ENCODE peak calls at places on chromosomes 3 and 15, in four cellular contexts. One of them, this sample, is unnamed.

GRCh38 chr15:89329329-89330084 is 5.1 kb downstream of the POLG start:
- DNase-seq in A172: no peak
- DNase-seq in EH: no peak
- DNase-seq in CD8-positive, alpha-beta memory T cell: peak
- DNase-seq in this sample: no peak

GRCh38 chr15:70185251-70185711 is 87.6 kb upstream of the TLE3 start:
- DNase-seq in A172: no peak
- DNase-seq in EH: no peak
- DNase-seq in CD8-positive, alpha-beta memory T cell: no peak
- DNase-seq in this sample: no peak

GRCh38 chr15:44193651-44194396 is 1.2 kb downstream of the FRMD5 start:
- DNase-seq in A172: peak
- DNase-seq in EH: peak
- DNase-seq in CD8-positive, alpha-beta memory T cell: no peak
- DNase-seq in this sample: peak

GRCh38 chr15:86164222-86164898 is 84.7 kb downstream of the AGBL1 start:
- DNase-seq in A172: peak
- DNase-seq in EH: no peak
- DNase-seq in CD8-positive, alpha-beta memory T cell: no peak
- DNase-seq in this sample: no peak

GRCh38 chr3:44419159-44419922 is 58.1 kb downstream of the ZNF445 start:
- DNase-seq in A172: no peak
- DNase-seq in EH: no peak
- DNase-seq in CD8-positive, alpha-beta memory T cell: no peak
- DNase-seq in this sample: no peak

GRCh38 chr3:180433172-180433571 is 168.8 kb upstream of the TTC14 start:
- DNase-seq in A172: peak
- DNase-seq in EH: no peak
- DNase-seq in CD8-positive, alpha-beta memory T cell: no peak
- DNase-seq in this sample: peak

GRCh38 chr3:104316118-104316517 is 1050.6 kb upstream of the ALCAM start:
- DNase-seq in A172: peak
- DNase-seq in EH: peak
- DNase-seq in CD8-positive, alpha-beta memory T cell: no peak
- DNase-seq in this sample: peak

GRCh38 chr3:9917820-9918219 is 922 bp downstream of the IL17RC start:
- DNase-seq in A172: no peak
- DNase-seq in EH: no peak
- DNase-seq in CD8-positive, alpha-beta memory T cell: no peak
- DNase-seq in this sample: no peak

GRCh38 chr3:85821130-85821756 is 862.5 kb downstream of the CADM2 start:
- DNase-seq in A172: peak
- DNase-seq in EH: no peak
- DNase-seq in CD8-positive, alpha-beta memory T cell: no peak
- DNase-seq in this sample: no peak

GRCh38 chr3:139131951-139132350 is 87.3 kb upstream of the PRR23C start:
- DNase-seq in A172: no peak
- DNase-seq in EH: no peak
- DNase-seq in CD8-positive, alpha-beta memory T cell: no peak
- DNase-seq in this sample: no peak

GRCh38 chr3:110697961-110698360 is 373.7 kb upstream of the NECTIN3 start:
- DNase-seq in A172: no peak
- DNase-seq in EH: peak
- DNase-seq in CD8-positive, alpha-beta memory T cell: no peak
- DNase-seq in this sample: peak

GRCh38 chr15:100092034-100092433 is 249.7 kb downstream of the ADAMTS17 start:
- DNase-seq in A172: no peak
- DNase-seq in EH: no peak
- DNase-seq in CD8-positive, alpha-beta memory T cell: no peak
- DNase-seq in this sample: no peak

GRCh38 chr3:53730565-53730964 is 115.7 kb downstream of the CHDH start:
- DNase-seq in A172: no peak
- DNase-seq in EH: peak
- DNase-seq in CD8-positive, alpha-beta memory T cell: no peak
- DNase-seq in this sample: no peak

GRCh38 chr15:60912984-60913697 is 316.0 kb downstream of the RORA start:
- DNase-seq in A172: no peak
- DNase-seq in EH: no peak
- DNase-seq in CD8-positive, alpha-beta memory T cell: no peak
- DNase-seq in this sample: no peak

GRCh38 chr15:70327328-70328136 is 229.8 kb upstream of the TLE3 start:
- DNase-seq in A172: peak
- DNase-seq in EH: peak
- DNase-seq in CD8-positive, alpha-beta memory T cell: no peak
- DNase-seq in this sample: peak

GRCh38 chr15:86846059-86846458 is 766.4 kb downstream of the AGBL1 start:
- DNase-seq in A172: no peak
- DNase-seq in EH: no peak
- DNase-seq in CD8-positive, alpha-beta memory T cell: no peak
- DNase-seq in this sample: no peak

GRCh38 chr3:10012106-10012505 is 14.1 kb upstream of the FANCD2 start:
- DNase-seq in A172: no peak
- DNase-seq in EH: no peak
- DNase-seq in CD8-positive, alpha-beta memory T cell: no peak
- DNase-seq in this sample: no peak